ENCODE peak calls at places on chromosomes 2 and 18, in seven cellular contexts. One of them, this sample, is unnamed.
A peak's percentile ranks its signal among the peaks of the same experiment; 100 is the strongest.

GRCh38 chr2:191552036-191552435 is 125.9 kb upstream of the NABP1 start:
- DNase-seq in Caki2: peak; percentile 56
- DNase-seq in NCI-H460: no peak
- DNase-seq in activated T-helper 9 cell treated with anti-CD3 and anti-CD28 coated beads, Interleukin-2, amount 50 U/mL, for 16 hours: no peak
- DNase-seq in smooth muscle cell of the brain vasculature: no peak
- DNase-seq in nucleus accumbens: no peak
- DNase-seq in stimulated activated CD4-positive, alpha-beta T cell treated with anti-CD3 and anti-CD28 coated beads, Interleukin-15, amount 100 ng/mL, for 24 hours: no peak
- DNase-seq in this sample: no peak

GRCh38 chr18:189254-189653 is 30.9 kb downstream of the USP14 start:
- DNase-seq in Caki2: no peak
- DNase-seq in NCI-H460: no peak
- DNase-seq in activated T-helper 9 cell treated with anti-CD3 and anti-CD28 coated beads, Interleukin-2, amount 50 U/mL, for 16 hours: no peak
- DNase-seq in smooth muscle cell of the brain vasculature: no peak
- DNase-seq in nucleus accumbens: no peak
- DNase-seq in stimulated activated CD4-positive, alpha-beta T cell treated with anti-CD3 and anti-CD28 coated beads, Interleukin-15, amount 100 ng/mL, for 24 hours: no peak
- DNase-seq in this sample: no peak

GRCh38 chr2:18284331-18284730 is 276.1 kb downstream of the RDH14 start:
- DNase-seq in Caki2: no peak
- DNase-seq in NCI-H460: no peak
- DNase-seq in activated T-helper 9 cell treated with anti-CD3 and anti-CD28 coated beads, Interleukin-2, amount 50 U/mL, for 16 hours: no peak
- DNase-seq in smooth muscle cell of the brain vasculature: no peak
- DNase-seq in nucleus accumbens: no peak
- DNase-seq in stimulated activated CD4-positive, alpha-beta T cell treated with anti-CD3 and anti-CD28 coated beads, Interleukin-15, amount 100 ng/mL, for 24 hours: no peak
- DNase-seq in this sample: no peak

GRCh38 chr2:105294844-105295481 is 34.6 kb downstream of the TGFBRAP1 start:
- DNase-seq in Caki2: peak; percentile 71
- DNase-seq in NCI-H460: peak; percentile 58
- DNase-seq in activated T-helper 9 cell treated with anti-CD3 and anti-CD28 coated beads, Interleukin-2, amount 50 U/mL, for 16 hours: no peak
- DNase-seq in smooth muscle cell of the brain vasculature: peak; percentile 32
- DNase-seq in nucleus accumbens: peak; percentile 47
- DNase-seq in stimulated activated CD4-positive, alpha-beta T cell treated with anti-CD3 and anti-CD28 coated beads, Interleukin-15, amount 100 ng/mL, for 24 hours: peak; percentile 25
- DNase-seq in this sample: peak; percentile 71

GRCh38 chr2:217794133-217794986 is 208.4 kb downstream of the TNS1 start:
- DNase-seq in Caki2: no peak
- DNase-seq in NCI-H460: no peak
- DNase-seq in activated T-helper 9 cell treated with anti-CD3 and anti-CD28 coated beads, Interleukin-2, amount 50 U/mL, for 16 hours: no peak
- DNase-seq in smooth muscle cell of the brain vasculature: no peak
- DNase-seq in nucleus accumbens: no peak
- DNase-seq in stimulated activated CD4-positive, alpha-beta T cell treated with anti-CD3 and anti-CD28 coated beads, Interleukin-15, amount 100 ng/mL, for 24 hours: no peak
- DNase-seq in this sample: no peak

GRCh38 chr18:2223394-2223793 is 347.9 kb downstream of the METTL4 start:
- DNase-seq in Caki2: no peak
- DNase-seq in NCI-H460: no peak
- DNase-seq in activated T-helper 9 cell treated with anti-CD3 and anti-CD28 coated beads, Interleukin-2, amount 50 U/mL, for 16 hours: no peak
- DNase-seq in smooth muscle cell of the brain vasculature: no peak
- DNase-seq in nucleus accumbens: no peak
- DNase-seq in stimulated activated CD4-positive, alpha-beta T cell treated with anti-CD3 and anti-CD28 coated beads, Interleukin-15, amount 100 ng/mL, for 24 hours: no peak
- DNase-seq in this sample: no peak

GRCh38 chr18:52337286-52337685 is 2.7 kb upstream of the DCC start:
- DNase-seq in Caki2: no peak
- DNase-seq in NCI-H460: no peak
- DNase-seq in activated T-helper 9 cell treated with anti-CD3 and anti-CD28 coated beads, Interleukin-2, amount 50 U/mL, for 16 hours: no peak
- DNase-seq in smooth muscle cell of the brain vasculature: no peak
- DNase-seq in nucleus accumbens: no peak
- DNase-seq in stimulated activated CD4-positive, alpha-beta T cell treated with anti-CD3 and anti-CD28 coated beads, Interleukin-15, amount 100 ng/mL, for 24 hours: no peak
- DNase-seq in this sample: no peak

GRCh38 chr2:239787651-239788050 is 237.5 kb downstream of the NDUFA10 start:
- DNase-seq in Caki2: no peak
- DNase-seq in NCI-H460: no peak
- DNase-seq in activated T-helper 9 cell treated with anti-CD3 and anti-CD28 coated beads, Interleukin-2, amount 50 U/mL, for 16 hours: no peak
- DNase-seq in smooth muscle cell of the brain vasculature: no peak
- DNase-seq in nucleus accumbens: no peak
- DNase-seq in stimulated activated CD4-positive, alpha-beta T cell treated with anti-CD3 and anti-CD28 coated beads, Interleukin-15, amount 100 ng/mL, for 24 hours: no peak
- DNase-seq in this sample: peak; percentile 7

GRCh38 chr18:12013186-12013916 is 32.0 kb downstream of the IMPA2 start:
- DNase-seq in Caki2: no peak
- DNase-seq in NCI-H460: no peak
- DNase-seq in activated T-helper 9 cell treated with anti-CD3 and anti-CD28 coated beads, Interleukin-2, amount 50 U/mL, for 16 hours: no peak
- DNase-seq in smooth muscle cell of the brain vasculature: no peak
- DNase-seq in nucleus accumbens: no peak
- DNase-seq in stimulated activated CD4-positive, alpha-beta T cell treated with anti-CD3 and anti-CD28 coated beads, Interleukin-15, amount 100 ng/mL, for 24 hours: no peak
- DNase-seq in this sample: no peak

GRCh38 chr2:10547011-10547410 is 98.9 kb upstream of the ODC1 start:
- DNase-seq in Caki2: no peak
- DNase-seq in NCI-H460: no peak
- DNase-seq in activated T-helper 9 cell treated with anti-CD3 and anti-CD28 coated beads, Interleukin-2, amount 50 U/mL, for 16 hours: no peak
- DNase-seq in smooth muscle cell of the brain vasculature: no peak
- DNase-seq in nucleus accumbens: no peak
- DNase-seq in stimulated activated CD4-positive, alpha-beta T cell treated with anti-CD3 and anti-CD28 coated beads, Interleukin-15, amount 100 ng/mL, for 24 hours: no peak
- DNase-seq in this sample: no peak

GRCh38 chr2:160270571-160271113 is 70.6 kb upstream of the ITGB6 start:
- DNase-seq in Caki2: no peak
- DNase-seq in NCI-H460: no peak
- DNase-seq in activated T-helper 9 cell treated with anti-CD3 and anti-CD28 coated beads, Interleukin-2, amount 50 U/mL, for 16 hours: no peak
- DNase-seq in smooth muscle cell of the brain vasculature: no peak
- DNase-seq in nucleus accumbens: no peak
- DNase-seq in stimulated activated CD4-positive, alpha-beta T cell treated with anti-CD3 and anti-CD28 coated beads, Interleukin-15, amount 100 ng/mL, for 24 hours: no peak
- DNase-seq in this sample: no peak

GRCh38 chr2:56009758-56010534 is 86.4 kb upstream of the EFEMP1 start:
- DNase-seq in Caki2: peak; percentile 41
- DNase-seq in NCI-H460: peak; percentile 61
- DNase-seq in activated T-helper 9 cell treated with anti-CD3 and anti-CD28 coated beads, Interleukin-2, amount 50 U/mL, for 16 hours: no peak
- DNase-seq in smooth muscle cell of the brain vasculature: no peak
- DNase-seq in nucleus accumbens: no peak
- DNase-seq in stimulated activated CD4-positive, alpha-beta T cell treated with anti-CD3 and anti-CD28 coated beads, Interleukin-15, amount 100 ng/mL, for 24 hours: no peak
- DNase-seq in this sample: no peak

GRCh38 chr2:105553538-105554196 is 154.8 kb upstream of the FHL2 start:
- DNase-seq in Caki2: peak; percentile 52
- DNase-seq in NCI-H460: no peak
- DNase-seq in activated T-helper 9 cell treated with anti-CD3 and anti-CD28 coated beads, Interleukin-2, amount 50 U/mL, for 16 hours: no peak
- DNase-seq in smooth muscle cell of the brain vasculature: no peak
- DNase-seq in nucleus accumbens: no peak
- DNase-seq in stimulated activated CD4-positive, alpha-beta T cell treated with anti-CD3 and anti-CD28 coated beads, Interleukin-15, amount 100 ng/mL, for 24 hours: no peak
- DNase-seq in this sample: no peak

GRCh38 chr2:64675860-64676259 is 22.1 kb upstream of the SERTAD2 start:
- DNase-seq in Caki2: peak; percentile 70
- DNase-seq in NCI-H460: no peak
- DNase-seq in activated T-helper 9 cell treated with anti-CD3 and anti-CD28 coated beads, Interleukin-2, amount 50 U/mL, for 16 hours: peak; percentile 41
- DNase-seq in smooth muscle cell of the brain vasculature: no peak
- DNase-seq in nucleus accumbens: peak; percentile 31
- DNase-seq in stimulated activated CD4-positive, alpha-beta T cell treated with anti-CD3 and anti-CD28 coated beads, Interleukin-15, amount 100 ng/mL, for 24 hours: peak; percentile 85
- DNase-seq in this sample: peak; percentile 83

GRCh38 chr2:25671622-25672021 is 1.8 kb downstream of the DTNB start:
- DNase-seq in Caki2: no peak
- DNase-seq in NCI-H460: no peak
- DNase-seq in activated T-helper 9 cell treated with anti-CD3 and anti-CD28 coated beads, Interleukin-2, amount 50 U/mL, for 16 hours: no peak
- DNase-seq in smooth muscle cell of the brain vasculature: no peak
- DNase-seq in nucleus accumbens: no peak
- DNase-seq in stimulated activated CD4-positive, alpha-beta T cell treated with anti-CD3 and anti-CD28 coated beads, Interleukin-15, amount 100 ng/mL, for 24 hours: no peak
- DNase-seq in this sample: no peak

GRCh38 chr2:37167636-37168182 is 10.9 kb upstream of the EIF2AK2 start:
- DNase-seq in Caki2: no peak
- DNase-seq in NCI-H460: no peak
- DNase-seq in activated T-helper 9 cell treated with anti-CD3 and anti-CD28 coated beads, Interleukin-2, amount 50 U/mL, for 16 hours: no peak
- DNase-seq in smooth muscle cell of the brain vasculature: no peak
- DNase-seq in nucleus accumbens: no peak
- DNase-seq in stimulated activated CD4-positive, alpha-beta T cell treated with anti-CD3 and anti-CD28 coated beads, Interleukin-15, amount 100 ng/mL, for 24 hours: no peak
- DNase-seq in this sample: no peak

GRCh38 chr2:181656450-181657261 is at the start of gene CERKL:
- DNase-seq in Caki2: peak; percentile 73
- DNase-seq in NCI-H460: peak; percentile 18
- DNase-seq in activated T-helper 9 cell treated with anti-CD3 and anti-CD28 coated beads, Interleukin-2, amount 50 U/mL, for 16 hours: no peak
- DNase-seq in smooth muscle cell of the brain vasculature: no peak
- DNase-seq in nucleus accumbens: no peak
- DNase-seq in stimulated activated CD4-positive, alpha-beta T cell treated with anti-CD3 and anti-CD28 coated beads, Interleukin-15, amount 100 ng/mL, for 24 hours: peak; percentile 41
- DNase-seq in this sample: peak; percentile 25

GRCh38 chr2:181165199-181165868 is 184.9 kb downstream of the UBE2E3 start:
- DNase-seq in Caki2: no peak
- DNase-seq in NCI-H460: no peak
- DNase-seq in activated T-helper 9 cell treated with anti-CD3 and anti-CD28 coated beads, Interleukin-2, amount 50 U/mL, for 16 hours: no peak
- DNase-seq in smooth muscle cell of the brain vasculature: no peak
- DNase-seq in nucleus accumbens: no peak
- DNase-seq in stimulated activated CD4-positive, alpha-beta T cell treated with anti-CD3 and anti-CD28 coated beads, Interleukin-15, amount 100 ng/mL, for 24 hours: no peak
- DNase-seq in this sample: no peak

GRCh38 chr2:28129955-28130695 is 239.6 kb downstream of the BABAM2 start:
- DNase-seq in Caki2: peak; percentile 83
- DNase-seq in NCI-H460: no peak
- DNase-seq in activated T-helper 9 cell treated with anti-CD3 and anti-CD28 coated beads, Interleukin-2, amount 50 U/mL, for 16 hours: no peak
- DNase-seq in smooth muscle cell of the brain vasculature: no peak
- DNase-seq in nucleus accumbens: no peak
- DNase-seq in stimulated activated CD4-positive, alpha-beta T cell treated with anti-CD3 and anti-CD28 coated beads, Interleukin-15, amount 100 ng/mL, for 24 hours: no peak
- DNase-seq in this sample: no peak

GRCh38 chr2:70043252-70043875 is 43.9 kb upstream of the PCBP1 start:
- DNase-seq in Caki2: no peak
- DNase-seq in NCI-H460: no peak
- DNase-seq in activated T-helper 9 cell treated with anti-CD3 and anti-CD28 coated beads, Interleukin-2, amount 50 U/mL, for 16 hours: no peak
- DNase-seq in smooth muscle cell of the brain vasculature: no peak
- DNase-seq in nucleus accumbens: no peak
- DNase-seq in stimulated activated CD4-positive, alpha-beta T cell treated with anti-CD3 and anti-CD28 coated beads, Interleukin-15, amount 100 ng/mL, for 24 hours: peak; percentile 15
- DNase-seq in this sample: no peak

GRCh38 chr2:101442042-101442666 is 32.8 kb downstream of the RFX8 start:
- DNase-seq in Caki2: no peak
- DNase-seq in NCI-H460: no peak
- DNase-seq in activated T-helper 9 cell treated with anti-CD3 and anti-CD28 coated beads, Interleukin-2, amount 50 U/mL, for 16 hours: no peak
- DNase-seq in smooth muscle cell of the brain vasculature: no peak
- DNase-seq in nucleus accumbens: no peak
- DNase-seq in stimulated activated CD4-positive, alpha-beta T cell treated with anti-CD3 and anti-CD28 coated beads, Interleukin-15, amount 100 ng/mL, for 24 hours: no peak
- DNase-seq in this sample: no peak

GRCh38 chr2:6423131-6423530 is 442.6 kb downstream of the CMPK2 start:
- DNase-seq in Caki2: no peak
- DNase-seq in NCI-H460: no peak
- DNase-seq in activated T-helper 9 cell treated with anti-CD3 and anti-CD28 coated beads, Interleukin-2, amount 50 U/mL, for 16 hours: no peak
- DNase-seq in smooth muscle cell of the brain vasculature: no peak
- DNase-seq in nucleus accumbens: no peak
- DNase-seq in stimulated activated CD4-positive, alpha-beta T cell treated with anti-CD3 and anti-CD28 coated beads, Interleukin-15, amount 100 ng/mL, for 24 hours: no peak
- DNase-seq in this sample: no peak

GRCh38 chr2:230874456-230874855 is 9.7 kb downstream of the ITM2C start:
- DNase-seq in Caki2: no peak
- DNase-seq in NCI-H460: no peak
- DNase-seq in activated T-helper 9 cell treated with anti-CD3 and anti-CD28 coated beads, Interleukin-2, amount 50 U/mL, for 16 hours: no peak
- DNase-seq in smooth muscle cell of the brain vasculature: no peak
- DNase-seq in nucleus accumbens: no peak
- DNase-seq in stimulated activated CD4-positive, alpha-beta T cell treated with anti-CD3 and anti-CD28 coated beads, Interleukin-15, amount 100 ng/mL, for 24 hours: no peak
- DNase-seq in this sample: no peak

GRCh38 chr18:26436176-26437031 is 111.9 kb downstream of the KCTD1 start:
- DNase-seq in Caki2: peak; percentile 41
- DNase-seq in NCI-H460: peak; percentile 57
- DNase-seq in activated T-helper 9 cell treated with anti-CD3 and anti-CD28 coated beads, Interleukin-2, amount 50 U/mL, for 16 hours: no peak
- DNase-seq in smooth muscle cell of the brain vasculature: peak; percentile 29
- DNase-seq in nucleus accumbens: no peak
- DNase-seq in stimulated activated CD4-positive, alpha-beta T cell treated with anti-CD3 and anti-CD28 coated beads, Interleukin-15, amount 100 ng/mL, for 24 hours: no peak
- DNase-seq in this sample: no peak

This sample was measured in dorsolateral prefrontal cortex.